ENCODE peak calls at places on chromosomes 7 and 10, in nine cellular contexts. N, K, Z, C, Q, R, A, T and G are unnamed samples.

GRCh38 chr10:113335603-113336002 is 217.2 kb upstream of the HABP2 start:
- DNase-seq in Q (no peak), Z (peak), R (no peak), K (peak), N (no peak), C (no peak), A (no peak), T (peak), G (no peak)

GRCh38 chr7:13633857-13634256 is 355.6 kb downstream of the ETV1 start:
- DNase-seq in Q (no peak), C (no peak), N (no peak), R (no peak), K (peak), T (peak), Z (no peak), A (no peak), G (no peak)

GRCh38 chr10:131243076-131243475 is 68.4 kb downstream of the TCERG1L start:
- DNase-seq in R (no peak), A (no peak), T (no peak), K (no peak), N (no peak), Z (no peak), C (no peak), Q (no peak), G (no peak)

GRCh38 chr10:48215148-48215982 is 59.1 kb downstream of the FRMPD2 start:
- DNase-seq in R (no peak), A (no peak), Q (no peak), C (peak), T (peak), N (no peak), Z (no peak), K (peak), G (no peak)

GRCh38 chr7:104272767-104273384 is 55.5 kb upstream of the LHFPL3 start:
- DNase-seq in Q (no peak), K (peak), T (peak), C (no peak), N (peak), A (no peak), Z (no peak), R (no peak), G (no peak)

GRCh38 chr7:37045786-37046185 is 321.5 kb upstream of the AOAH start:
- DNase-seq in N (no peak), C (no peak), R (no peak), A (no peak), K (no peak), T (peak), Z (no peak), Q (no peak), G (no peak)

GRCh38 chr7:116582806-116583444 is 58.1 kb downstream of the CAV1 start:
- DNase-seq in T (peak), N (no peak), Q (peak), A (peak), K (peak), C (no peak), Z (no peak), R (no peak), G (no peak)

GRCh38 chr7:104161244-104161643 is 46.6 kb downstream of the ORC5 start:
- DNase-seq in C (no peak), K (no peak), A (no peak), T (no peak), N (no peak), Z (no peak), R (no peak), Q (no peak), G (no peak)

GRCh38 chr10:23338155-23338828 is 6.3 kb downstream of the C10orf67 start:
- DNase-seq in T (peak), Q (no peak), C (peak), Z (no peak), K (peak), N (no peak), R (no peak), A (no peak), G (no peak)

GRCh38 chr10:62437696-62438095 is 63.5 kb downstream of the ZNF365 start:
- DNase-seq in Z (no peak), Q (no peak), T (peak), N (no peak), A (no peak), C (no peak), K (peak), R (no peak), G (no peak)

GRCh38 chr7:41792099-41792498 is 89.2 kb upstream of the INHBA start:
- DNase-seq in C (no peak), Q (no peak), Z (no peak), R (no peak), N (no peak), T (peak), K (no peak), A (no peak), G (no peak)

GRCh38 chr10:69074532-69074931 is 13.4 kb upstream of the SRGN start:
- DNase-seq in R (no peak), N (no peak), A (no peak), Z (no peak), K (no peak), T (no peak), C (no peak), Q (no peak), G (no peak)

GRCh38 chr7:93374345-93374940 is 142.3 kb downstream of the VPS50 start:
- DNase-seq in T (peak), R (no peak), K (peak), Q (no peak), N (peak), A (no peak), Z (no peak), C (no peak), G (no peak)

GRCh38 chr10:131621784-131622624 is 278.8 kb upstream of the PPP2R2D start:
- DNase-seq in T (no peak), C (no peak), Z (no peak), A (no peak), K (no peak), Q (no peak), R (no peak), N (no peak), G (no peak)

GRCh38 chr7:102286237-102287081 is at the start of gene SH2B2:
- DNase-seq in T (peak), A (peak), R (no peak), Z (peak), N (no peak), K (peak), C (peak), Q (peak), G (no peak)

GRCh38 chr10:6478722-6479121 is 101.4 kb downstream of the PRKCQ start:
- DNase-seq in A (no peak), Q (no peak), R (no peak), C (no peak), N (no peak), K (no peak), T (no peak), Z (no peak), G (no peak)

GRCh38 chr10:86293323-86293840 is 73.2 kb downstream of the GRID1 start:
- DNase-seq in T (no peak), N (no peak), Q (no peak), Z (no peak), R (no peak), A (peak), C (no peak), K (no peak), G (no peak)

GRCh38 chr7:4147931-4148620 is 534.0 kb upstream of the FOXK1 start:
- DNase-seq in Z (peak), R (no peak), T (no peak), A (no peak), K (no peak), N (no peak), Q (no peak), C (no peak), G (no peak)

GRCh38 chr10:77392851-77393250 is 244.8 kb downstream of the KCNMA1 start:
- DNase-seq in Q (peak), K (peak), T (peak), A (peak), N (peak), Z (no peak), C (no peak), R (no peak), G (no peak)

GRCh38 chr10:127990846-127991542 is 84.1 kb downstream of the PTPRE start:
- DNase-seq in C (no peak), A (no peak), Z (no peak), R (no peak), T (peak), Q (no peak), K (peak), N (no peak), G (no peak)

GRCh38 chr7:37806152-37806551 is 42.2 kb upstream of the NME8 start:
- DNase-seq in T (no peak), Q (no peak), A (no peak), K (no peak), N (no peak), Z (no peak), R (no peak), C (no peak), G (no peak)

GRCh38 chr10:77456414-77456813 is 181.2 kb downstream of the KCNMA1 start:
- DNase-seq in K (no peak), N (no peak), C (no peak), Q (no peak), Z (no peak), A (no peak), T (no peak), R (no peak), G (no peak)

GRCh38 chr10:102869290-102870198 is at the start of gene AS3MT:
- DNase-seq in R (no peak), N (no peak), Q (peak), C (peak), K (no peak), T (peak), A (peak), Z (peak), G (no peak)

GRCh38 chr7:665251-665650 is 61.2 kb upstream of the DNAAF5 start:
- DNase-seq in T (peak), Q (peak), A (peak), R (no peak), N (peak), C (no peak), Z (no peak), K (peak), G (no peak)

GRCh38 chr10:86127274-86127819 is 239.2 kb downstream of the GRID1 start:
- DNase-seq in Z (no peak), C (no peak), Q (no peak), R (no peak), A (no peak), T (no peak), K (no peak), N (no peak), G (no peak)

GRCh38 chr10:81914736-81915510 is 39.9 kb downstream of the NRG3 start:
- DNase-seq in Q (no peak), C (no peak), T (no peak), Z (no peak), K (no peak), A (no peak), R (no peak), N (no peak), G (no peak)

GRCh38 chr7:127619681-127620405 is 1.9 kb upstream of the PAX4 start:
- DNase-seq in Z (no peak), A (no peak), K (no peak), N (no peak), T (no peak), C (no peak), Q (no peak), R (no peak), G (no peak)

GRCh38 chr10:118662228-118663035 is 67.0 kb upstream of the PRLHR start:
- DNase-seq in K (no peak), A (no peak), R (no peak), T (no peak), Z (no peak), C (no peak), N (no peak), Q (no peak), G (no peak)

GRCh38 chr10:6144609-6145413 is 56.0 kb downstream of the RBM17 start:
- DNase-seq in T (peak), K (peak), R (peak), Q (peak), Z (peak), C (peak), N (peak), A (peak), G (peak)

GRCh38 chr7:154306036-154306435 is 253.8 kb downstream of the DPP6 start:
- DNase-seq in R (no peak), N (no peak), C (no peak), T (no peak), K (no peak), Q (no peak), A (no peak), Z (no peak), G (no peak)

GRCh38 chr10:15169555-15170407 is 1.3 kb upstream of the NMT2 start:
- DNase-seq in Z (no peak), N (no peak), T (no peak), A (no peak), R (no peak), K (no peak), C (no peak), Q (no peak), G (no peak)

GRCh38 chr10:64444163-64444562 is 923.0 kb downstream of the REEP3 start:
- DNase-seq in A (no peak), T (no peak), Z (no peak), Q (no peak), K (no peak), N (no peak), R (no peak), C (no peak), G (no peak)

GRCh38 chr10:132714906-132715790 is 70.8 kb downstream of the NKX6-2 start:
- DNase-seq in R (no peak), K (no peak), T (no peak), C (peak), N (no peak), Q (no peak), Z (peak), A (peak), G (no peak)

GRCh38 chr7:50454968-50455367 is 4.8 kb upstream of the FIGNL1 start:
- DNase-seq in K (no peak), T (no peak), A (no peak), Q (no peak), Z (no peak), R (no peak), C (no peak), N (no peak), G (no peak)

GRCh38 chr10:73644767-73645166 is 3.5 kb upstream of the MYOZ1 start:
- DNase-seq in Z (no peak), T (no peak), K (no peak), N (no peak), A (no peak), R (no peak), C (no peak), Q (no peak), G (no peak)

GRCh38 chr10:484441-484924 is 205.0 kb downstream of the DIP2C start:
- DNase-seq in Q (no peak), C (peak), N (no peak), R (no peak), A (peak), K (peak), T (peak), Z (no peak), G (no peak)
- H3K4me3 ChIP-seq in Q (no peak), C (peak), N (peak), R (peak), A (peak), K (peak), T (no peak), Z (no peak), G (no peak)

GRCh38 chr10:34017281-34017680 is 682.8 kb upstream of the NRP1 start:
- DNase-seq in Z (no peak), C (no peak), A (no peak), N (no peak), T (no peak), R (no peak), K (no peak), Q (no peak), G (no peak)
- TF ChIP-seq CTCF in Z (no peak), C (no peak), A (no peak), N (no peak), T (no peak), R (no peak), K (peak), Q (no peak), G (no peak)

DNA sequence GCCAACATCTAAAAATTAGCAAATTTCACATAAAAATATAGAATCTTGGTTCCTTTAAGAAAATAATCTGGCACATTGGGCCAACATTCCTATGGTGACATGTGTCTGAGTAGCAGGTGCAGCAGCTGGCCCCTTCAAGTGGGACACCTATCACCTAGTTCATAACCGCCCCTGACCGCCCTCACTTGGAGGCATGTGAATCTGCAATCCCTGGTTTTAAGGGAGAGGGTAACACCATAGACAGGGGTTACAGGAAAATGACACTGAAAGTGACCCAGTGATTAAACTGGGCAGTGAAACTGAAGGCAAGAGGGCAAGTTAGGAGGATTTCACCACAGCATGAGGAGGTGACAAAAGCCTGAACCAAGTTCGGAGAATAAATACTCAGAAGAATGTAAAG is 1.1 kb downstream of the RSU1 start:
- DNase-seq in A (no peak), Z (no peak), Q (no peak), R (no peak), T (no peak), K (no peak), N (no peak), C (no peak), G (no peak)
- H3K4me3 ChIP-seq in A (peak), Z (no peak), Q (peak), R (peak), T (no peak), K (peak), N (peak), C (peak), G (peak)

GRCh38 chr7:22296265-22296566 is 60.7 kb downstream of the RAPGEF5 start:
- DNase-seq in C (no peak), Q (no peak), K (no peak), Z (no peak), N (no peak), R (no peak), A (no peak), T (no peak), G (no peak)

GRCh38 chr7:22292519-22292918 is 64.4 kb downstream of the RAPGEF5 start:
- DNase-seq in A (no peak), Q (no peak), R (no peak), N (no peak), C (no peak), T (no peak), K (no peak), Z (no peak), G (no peak)

GRCh38 chr7:22295402-22296264 is 61.3 kb downstream of the RAPGEF5 start:
- DNase-seq in A (no peak), C (no peak), Q (no peak), R (no peak), Z (no peak), T (peak), K (no peak), N (no peak), G (no peak)

GRCh38 chr7:22300839-22301238 is 56.1 kb downstream of the RAPGEF5 start:
- DNase-seq in C (no peak), Q (no peak), N (no peak), A (no peak), Z (no peak), T (no peak), K (no peak), R (no peak), G (no peak)

DNA sequence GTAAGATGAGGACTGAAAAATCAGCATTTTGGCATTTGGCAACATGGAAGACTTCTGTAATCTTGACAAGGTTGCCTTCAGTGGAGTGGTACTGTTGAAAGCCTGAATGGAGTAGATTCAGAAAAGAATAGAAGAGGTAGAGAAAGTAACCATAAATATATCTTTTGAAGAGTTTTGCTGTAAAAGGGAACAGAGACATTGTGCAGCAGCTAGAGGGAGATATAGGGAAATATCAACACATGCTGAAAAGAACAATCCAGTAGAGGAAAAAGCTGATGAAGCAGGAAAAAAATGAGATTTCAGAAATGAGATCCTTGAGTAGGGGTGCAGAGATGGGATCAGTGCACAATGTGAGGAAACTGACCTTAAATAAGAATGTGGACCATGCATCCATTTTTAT is 60.0 kb downstream of the RAPGEF5 start:
- DNase-seq in K (no peak), A (no peak), Z (no peak), Q (no peak), N (no peak), C (no peak), R (no peak), T (no peak), G (no peak)
- TF ChIP-seq CTCF in K (peak), A (no peak), Z (no peak), Q (no peak), N (peak), C (no peak), R (peak), T (peak), G (peak)

GRCh38 chr7:124791876-124792446 is 26.4 kb upstream of the GPR37 start:
- DNase-seq in N (no peak), R (no peak), Q (no peak), C (no peak), A (no peak), Z (no peak), K (no peak), T (no peak), G (no peak)

GRCh38 chr7:124791426-124791825 is 25.8 kb upstream of the GPR37 start:
- DNase-seq in Q (no peak), Z (no peak), K (no peak), T (no peak), R (no peak), N (no peak), C (no peak), A (no peak), G (no peak)

GRCh38 chr7:124785994-124786393 is 20.4 kb upstream of the GPR37 start:
- DNase-seq in N (no peak), C (no peak), R (no peak), K (no peak), Z (no peak), A (no peak), T (no peak), Q (no peak), G (no peak)

GRCh38 chr7:124784879-124785818 is 19.6 kb upstream of the GPR37 start:
- DNase-seq in T (peak), Z (no peak), C (peak), A (no peak), R (no peak), Q (peak), N (peak), K (peak), G (peak)

DNA sequence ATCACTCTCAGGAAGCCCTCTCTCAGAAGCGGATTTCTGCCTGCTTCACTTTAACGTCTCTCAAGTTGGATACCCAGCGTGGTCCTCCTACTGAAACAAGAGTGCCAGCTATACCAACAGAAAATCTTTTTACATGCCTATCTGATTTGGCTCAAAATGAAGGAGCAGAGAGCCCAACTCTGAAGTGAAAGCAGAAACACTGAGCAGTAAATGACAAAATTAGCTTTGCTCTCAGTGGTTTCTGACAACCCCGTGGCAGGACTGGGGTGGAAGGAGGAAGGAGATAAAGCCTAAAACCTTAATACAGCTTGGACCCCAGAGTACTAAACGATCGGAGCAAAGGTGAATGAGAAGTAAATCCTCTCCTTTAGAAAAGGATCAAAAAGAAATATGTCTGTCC is 25.1 kb upstream of the GPR37 start:
- DNase-seq in Q (no peak), T (no peak), R (no peak), A (no peak), N (no peak), C (no peak), K (no peak), Z (no peak), G (no peak)
- H3K4me3 ChIP-seq in Q (no peak), T (no peak), R (no peak), A (peak), N (no peak), C (no peak), K (no peak), Z (no peak), G (no peak)

GRCh38 chr7:158818325-158819213 is 10.7 kb downstream of the ESYT2 start:
- DNase-seq in R (peak), Z (peak), N (peak), A (peak), T (peak), Q (peak), C (peak), K (peak), G (no peak)
- TF ChIP-seq CTCF in R (no peak), Z (no peak), N (no peak), A (no peak), T (no peak), Q (no peak), C (peak), K (peak), G (no peak)